ENCODE peak calls at places on chromosomes 4 and X, in five cellular contexts. T is fibroblast of lung, N is mammary epithelial cell, M is kidney, F is NT2/D1. H is an unnamed sample.

GRCh38 chrX:136259543-136259942 is 8.3 kb upstream of the MAP7D3 start:
- DNase-seq in T (peak; percentile 54), F (no peak), N (no peak), M (no peak), H (no peak)

GRCh38 chr4:26861434-26862186 is 969 bp downstream of the STIM2 start:
- DNase-seq in M (peak; percentile 91), N (peak; percentile 66), T (peak; percentile 68), F (peak; percentile 54), H (no peak)

GRCh38 chr4:185811509-185812364 is at the start of gene SORBS2:
- DNase-seq in N (peak; percentile 70), F (no peak), T (peak; percentile 31), M (peak; percentile 84), H (no peak)

GRCh38 chrX:9905288-9905687 is 61.9 kb upstream of the CLDN34 start:
- DNase-seq in N (no peak), M (no peak), F (no peak), T (peak; percentile 60), H (no peak)

GRCh38 chr4:141636771-141637460 is 533 bp downstream of the IL15 start:
- DNase-seq in T (peak; percentile 67), M (peak; percentile 80), F (no peak), N (peak; percentile 73), H (no peak)

GRCh38 chr4:53830511-53830910 is 233.9 kb downstream of the CHIC2 start:
- DNase-seq in F (no peak), T (no peak), M (no peak), N (no peak), H (no peak)

GRCh38 chr4:81930506-81931238 is 443.1 kb downstream of the HNRNPD start:
- DNase-seq in F (no peak), N (no peak), M (no peak), T (no peak), H (no peak)

GRCh38 chr4:55184600-55185523 is 59.5 kb upstream of the KDR start:
- DNase-seq in T (peak; percentile 84), F (no peak), M (peak; percentile 76), N (no peak), H (peak; percentile 52)

GRCh38 chr4:16772366-16772850 is 126.0 kb downstream of the LDB2 start:
- DNase-seq in T (peak; percentile 85), N (no peak), F (no peak), M (no peak), H (no peak)

GRCh38 chr4:150237110-150237852 is 159.0 kb downstream of the DCLK2 start:
- DNase-seq in M (no peak), T (peak; percentile 97), F (no peak), N (peak; percentile 75), H (no peak)

GRCh38 chr4:172962564-172963353 is 205.9 kb upstream of the GALNT7 start:
- DNase-seq in T (peak; percentile 98), F (no peak), N (peak; percentile 22), M (no peak), H (no peak)

GRCh38 chrX:13747836-13748235 is 13.3 kb downstream of the OFD1 start:
- DNase-seq in F (no peak), M (no peak), N (peak; percentile 59), T (peak; percentile 81), H (peak; percentile 11)

GRCh38 chr4:155738548-155738947 is 20.3 kb upstream of the GUCY1B1 start:
- DNase-seq in M (no peak), N (no peak), T (peak; percentile 96), F (no peak), H (no peak)

GRCh38 chr4:108336076-108336475 is 167.3 kb upstream of the LEF1 start:
- DNase-seq in T (no peak), M (no peak), F (no peak), N (peak; percentile 87), H (peak; percentile 23)

GRCh38 chr4:17111959-17112659 is 213.7 kb upstream of the LDB2 start:
- DNase-seq in T (no peak), F (peak; percentile 39), M (no peak), N (no peak), H (no peak)

GRCh38 chrX:96770315-96770714 is 85.7 kb downstream of the DIAPH2 start:
- DNase-seq in F (no peak), N (no peak), T (peak; percentile 48), M (no peak), H (no peak)

GRCh38 chr4:7828926-7829325 is 110.7 kb downstream of the AFAP1 start:
- DNase-seq in M (no peak), T (peak; percentile 77), F (no peak), N (peak; percentile 56), H (no peak)

GRCh38 chr4:159282944-159283343 is 180.1 kb downstream of the RAPGEF2 start:
- DNase-seq in T (no peak), F (no peak), N (no peak), M (no peak), H (no peak)

GRCh38 chr4:159280442-159281172 is 177.7 kb downstream of the RAPGEF2 start:
- DNase-seq in F (no peak), T (no peak), N (no peak), M (no peak), H (no peak)

GRCh38 chr4:159284733-159285132 is 181.9 kb downstream of the RAPGEF2 start:
- DNase-seq in M (no peak), N (no peak), T (no peak), F (no peak), H (no peak)

GRCh38 chr4:159281781-159282180 is 178.9 kb downstream of the RAPGEF2 start:
- DNase-seq in N (peak; percentile 32), T (no peak), F (no peak), M (no peak), H (no peak)

DNA sequence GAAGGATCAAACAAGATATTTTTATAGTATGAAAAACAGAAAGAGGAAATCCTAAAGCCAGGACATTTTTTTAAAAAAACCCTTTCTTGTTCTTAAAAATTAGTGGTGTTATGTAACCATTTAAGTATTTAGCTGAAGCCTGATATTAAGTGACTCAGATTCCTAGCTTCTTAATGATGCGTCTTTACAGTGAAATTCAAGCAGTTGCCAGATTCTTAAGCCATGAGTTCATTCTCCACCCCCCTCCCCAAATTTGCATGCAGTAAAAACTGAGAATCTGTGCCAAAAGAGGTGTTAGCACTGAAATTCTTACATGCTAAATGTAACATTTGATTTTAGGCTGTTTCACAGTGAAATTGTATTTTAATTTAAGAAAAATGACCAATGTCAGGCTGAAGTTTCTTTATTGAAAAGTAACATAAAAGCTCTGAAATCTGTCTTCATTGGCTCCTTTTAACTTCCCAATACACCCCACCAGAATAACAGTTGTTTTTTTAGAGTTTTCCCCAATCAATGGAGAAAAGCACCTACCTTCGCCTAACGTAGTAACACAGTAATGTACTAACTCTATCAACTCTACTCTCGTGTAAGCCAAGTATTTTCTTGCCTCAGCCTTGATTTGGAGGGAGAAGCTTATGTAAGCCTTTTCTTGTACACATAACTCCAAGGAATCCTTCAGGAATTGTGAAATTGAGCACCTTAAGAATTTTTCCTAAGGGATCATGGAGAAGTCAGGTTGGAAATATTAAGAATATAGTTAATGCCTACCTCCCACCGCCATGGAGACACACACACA is 181.0 kb downstream of the RAPGEF2 start:
- DNase-seq in T (peak; percentile 75), N (peak; percentile 37), M (no peak), F (peak; percentile 46), H (peak; percentile 82)
- H3K9ac ChIP-seq in T (no peak overlapping the region), N (no peak overlapping the region), M (no peak overlapping the region), F (no peak overlapping the region), H (peak overlapping the region; percentile 18)

GRCh38 chrX:82219129-82219528 is 1017.2 kb downstream of the SH3BGRL start:
- DNase-seq in N (no peak), F (no peak), T (no peak), M (peak; percentile 35), H (no peak)

GRCh38 chrX:82230013-82230412 is 1028.1 kb downstream of the SH3BGRL start:
- DNase-seq in F (no peak), N (no peak), T (no peak), M (no peak), H (no peak)

GRCh38 chrX:82224961-82225360 is 1023.1 kb downstream of the SH3BGRL start:
- DNase-seq in N (no peak), T (no peak), F (no peak), M (no peak), H (no peak)
- H3K9ac ChIP-seq in N (no peak overlapping the region), T (no peak overlapping the region), F (no peak overlapping the region), M (no peak overlapping the region), H (no peak overlapping the region)

GRCh38 chrX:16774746-16775145 is 11.5 kb upstream of the TXLNG start:
- DNase-seq in T (no peak), F (no peak), N (peak; percentile 12), M (no peak), H (no peak)

GRCh38 chrX:16772460-16772859 is 13.8 kb upstream of the TXLNG start:
- DNase-seq in F (peak; percentile 42), N (no peak), T (no peak), M (no peak), H (no peak)

GRCh38 chrX:16770970-16771482 is 15.2 kb upstream of the TXLNG start:
- DNase-seq in M (no peak), F (no peak), N (no peak), T (no peak), H (no peak)

GRCh38 chrX:16771483-16772398 is 14.5 kb upstream of the TXLNG start:
- DNase-seq in T (peak; percentile 79), M (no peak), N (peak; percentile 87), F (peak; percentile 76), H (peak; percentile 32)
- H3K9ac ChIP-seq in T (no peak overlapping the region), M (no peak overlapping the region), N (peak overlapping the region; percentile 94), F (peak overlapping the region; percentile 1), H (peak overlapping the region; percentile 83)

GRCh38 chr4:40627540-40627939 is 2.1 kb downstream of the RBM47 start:
- DNase-seq in T (no peak), M (no peak), N (no peak), F (no peak), H (no peak)
- H3K9ac ChIP-seq in T (no peak overlapping the region), M (peak overlapping the region; percentile 84), N (no peak overlapping the region), F (no peak overlapping the region), H (peak overlapping the region; percentile 75)

GRCh38 chr4:36420111-36420679 is 138.8 kb downstream of the DTHD1 start:
- DNase-seq in T (no peak), N (no peak), F (no peak), M (peak; percentile 45), H (no peak)
- H3K9ac ChIP-seq in T (no peak overlapping the region), N (no peak overlapping the region), F (no peak overlapping the region), M (no peak overlapping the region), H (no peak overlapping the region)

DNA sequence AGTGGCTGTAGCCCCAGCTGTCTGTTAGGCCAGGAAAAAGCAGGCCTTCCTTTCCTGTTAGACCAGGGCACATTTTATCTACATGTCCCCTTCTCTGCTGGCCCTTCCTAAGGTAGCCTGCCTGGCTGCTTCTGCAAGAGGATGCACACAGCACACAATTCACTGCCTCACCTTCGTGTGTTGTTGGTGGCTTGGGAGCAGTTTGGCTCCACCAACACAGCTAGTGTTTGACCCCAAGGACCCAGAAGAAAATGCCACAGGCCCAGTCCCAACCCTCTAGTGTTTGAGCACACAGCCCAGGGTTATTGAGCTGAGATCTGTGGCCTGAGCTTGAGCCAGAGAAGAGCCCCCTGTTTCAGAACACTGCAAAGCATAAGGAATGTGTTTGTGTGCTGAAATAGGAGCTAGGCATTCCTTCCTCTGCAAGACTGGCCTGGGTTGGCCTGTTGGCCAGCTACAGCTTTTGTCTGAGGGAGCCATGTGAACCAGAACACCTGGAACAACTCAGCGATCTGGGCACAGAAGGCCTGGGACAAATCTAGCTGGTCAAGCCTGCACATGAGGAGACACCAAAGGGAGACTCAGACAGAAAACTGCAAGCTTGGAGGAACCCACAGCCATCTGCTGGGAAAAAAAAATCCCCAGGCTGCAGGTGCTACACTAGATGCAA is 26.4 kb downstream of the MAGEE1 start:
- DNase-seq in M (no peak), T (no peak), F (no peak), N (no peak), H (no peak)
- H3K9ac ChIP-seq in M (no peak overlapping the region), T (no peak overlapping the region), F (no peak overlapping the region), N (no peak overlapping the region), H (no peak overlapping the region)

GRCh38 chrX:71911023-71911730 is 532 bp downstream of the NHSL2 start:
- DNase-seq in M (peak; percentile 73), F (peak; percentile 60), N (no peak), T (no peak), H (no peak)
- H3K9ac ChIP-seq in M (no peak overlapping the region), F (peak overlapping the region; percentile 97), N (no peak overlapping the region), T (no peak overlapping the region), H (no peak overlapping the region)

H was measured in keratinocyte.